ENCODE peak calls at places on chromosomes 6 and 20, in nine cellular contexts. V is naive thymus-derived CD8-positive, alpha-beta T cell; I is C1 segment of cervical spinal cord; M is AG09309; B is cardiac fibroblast; K is astrocyte; G is HEK293T; C is NCI-H2081 treated with DMSO at 0.1 percent for 48 hours; R is stimulated activated naive CD4-positive, alpha-beta T cell treated with Interleukin-2 at 50 U/mL for 16 hours. N is an unnamed sample.

GRCh38 chr20:42192321-42192720 is 574.1 kb upstream of the CHD6 start:
- DNase-seq in V (no peak), I (no peak), M (no peak), B (no peak), K (no peak), G (no peak), C (no peak), R (no peak), N (no peak)

GRCh38 chr6:41531591-41532582 is 14.3 kb upstream of the FOXP4 start:
- DNase-seq in V (no peak), I (no peak), M (peak; percentile 53), B (peak; percentile 29), K (peak; percentile 42), G (no peak), C (peak; percentile 33), R (peak; percentile 84), N (peak; percentile 34)

GRCh38 chr6:5781966-5782556 is 224.7 kb downstream of the NRN1 start:
- DNase-seq in V (no peak), I (no peak), M (no peak), B (no peak), K (no peak), G (no peak), C (no peak), R (no peak), N (no peak)

GRCh38 chr20:46681032-46681854 is 8.0 kb downstream of the TP53RK start:
- DNase-seq in V (peak; percentile 55), I (no peak), M (no peak), B (peak; percentile 64), K (no peak), G (peak; percentile 49), C (peak; percentile 22), R (peak; percentile 41), N (peak; percentile 53)

GRCh38 chr20:60765821-60766403 is 486.1 kb upstream of the CDH4 start:
- DNase-seq in V (no peak), I (no peak), M (no peak), B (no peak), K (no peak), G (no peak), C (no peak), R (no peak), N (no peak)

GRCh38 chr20:62977613-62978558 is 25.4 kb downstream of the SLC17A9 start:
- DNase-seq in V (peak; percentile 77), I (no peak), M (no peak), B (no peak), K (no peak), G (no peak), C (no peak), R (peak; percentile 81), N (no peak)

GRCh38 chr6:85676086-85676729 is 33.5 kb upstream of the SYNCRIP start:
- DNase-seq in V (no peak), I (no peak), M (no peak), B (peak; percentile 49), K (no peak), G (no peak), C (no peak), R (no peak), N (no peak)

GRCh38 chr6:153312633-153313032 is 181.6 kb upstream of the RGS17 start:
- DNase-seq in V (no peak), I (no peak), M (peak; percentile 2), B (peak; percentile 78), K (peak; percentile 18), G (peak; percentile 43), C (no peak), R (no peak), N (peak; percentile 35)

GRCh38 chr6:130018830-130019795 is 732 bp downstream of the L3MBTL3 start:
- DNase-seq in V (peak; percentile 45), I (no peak), M (no peak), B (peak; percentile 44), K (peak; percentile 36), G (peak; percentile 47), C (no peak), R (peak; percentile 31), N (no peak)

GRCh38 chr6:44489912-44490604 is 102.6 kb downstream of the CDC5L start:
- DNase-seq in V (no peak), I (no peak), M (peak; percentile 94), B (peak; percentile 96), K (peak; percentile 99), G (no peak), C (no peak), R (no peak), N (peak; percentile 92)

GRCh38 chr6:158131926-158132325 is 36.1 kb downstream of the SERAC1 start:
- DNase-seq in V (peak; percentile 1), I (no peak), M (no peak), B (peak; percentile 44), K (no peak), G (peak; percentile 65), C (no peak), R (no peak), N (peak; percentile 22)

GRCh38 chr6:41470341-41471063 is 75.7 kb upstream of the FOXP4 start:
- DNase-seq in V (no peak), I (no peak), M (no peak), B (peak; percentile 57), K (peak; percentile 34), G (no peak), C (no peak), R (no peak), N (peak; percentile 51)

GRCh38 chr6:70436320-70436719 is 23.0 kb downstream of the FAM135A start:
- DNase-seq in V (no peak), I (no peak), M (no peak), B (no peak), K (no peak), G (no peak), C (no peak), R (no peak), N (no peak)

GRCh38 chr6:42569102-42570028 is 5.5 kb downstream of the UBR2 start:
- DNase-seq in V (no peak), I (no peak), M (no peak), B (peak; percentile 90), K (peak; percentile 97), G (no peak), C (no peak), R (no peak), N (peak; percentile 90)

GRCh38 chr6:84967389-84967788 is 203.0 kb upstream of the TBX18 start:
- DNase-seq in V (no peak), I (no peak), M (no peak), B (peak; percentile 73), K (no peak), G (peak; percentile 54), C (no peak), R (no peak), N (peak; percentile 56)

GRCh38 chr6:12137480-12137879 is 125.4 kb downstream of the HIVEP1 start:
- DNase-seq in V (no peak), I (no peak), M (peak; percentile 62), B (peak; percentile 90), K (peak; percentile 69), G (no peak), C (no peak), R (no peak), N (peak; percentile 79)

GRCh38 chr6:34232901-34233300 is 3.8 kb upstream of the HMGA1 start:
- DNase-seq in V (no peak), I (peak; percentile 15), M (no peak), B (peak; percentile 50), K (no peak), G (no peak), C (no peak), R (no peak), N (no peak)

GRCh38 chr6:111741177-111741952 is 131.9 kb downstream of the FYN start:
- DNase-seq in V (no peak), I (no peak), M (no peak), B (no peak), K (no peak), G (no peak), C (no peak), R (no peak), N (no peak)

GRCh38 chr20:38125157-38126056 is 39.7 kb downstream of the TGM2 start:
- DNase-seq in V (no peak), I (no peak), M (no peak), B (peak; percentile 90), K (peak; percentile 62), G (no peak), C (peak; percentile 56), R (no peak), N (peak; percentile 88)

GRCh38 chr20:21520702-21521595 is 7.1 kb upstream of the NKX2-2 start:
- DNase-seq in V (no peak), I (peak; percentile 35), M (no peak), B (peak; percentile 4), K (no peak), G (peak; percentile 67), C (no peak), R (no peak), N (no peak)

GRCh38 chr6:38154731-38155130 is 335.2 kb downstream of the ZFAND3 start:
- DNase-seq in V (no peak), I (no peak), M (no peak), B (no peak), K (no peak), G (no peak), C (no peak), R (no peak), N (no peak)

GRCh38 chr20:43571310-43571709 is 12.5 kb downstream of the SGK2 start:
- DNase-seq in V (no peak), I (no peak), M (no peak), B (no peak), K (no peak), G (no peak), C (no peak), R (no peak), N (no peak)

GRCh38 chr20:44008806-44009678 is 94.4 kb downstream of the TOX2 start:
- DNase-seq in V (no peak), I (no peak), M (no peak), B (no peak), K (no peak), G (no peak), C (no peak), R (no peak), N (no peak)